ENCODE peak calls at places on chromosomes 16 and 17, in nine cellular contexts. One of them, this sample, is unnamed.
A peak's percentile ranks its signal among the peaks of the same experiment; 100 is the strongest.

GRCh38 chr17:61211233-61211632 is 188.4 kb upstream of the TBX2 start:
- DNase-seq in heart left ventricle: no peak
- DNase-seq in A549: no peak
- DNase-seq in body of pancreas: no peak
- DNase-seq in breast epithelium: no peak
- DNase-seq in adrenal gland: no peak
- DNase-seq in stomach: no peak
- DNase-seq in right lobe of liver: no peak
- DNase-seq in IMR-90: no peak
- DNase-seq in this sample: no peak

GRCh38 chr16:27994686-27995085 is 68.8 kb downstream of the GSG1L start:
- DNase-seq in breast epithelium: no peak
- DNase-seq in stomach: no peak
- DNase-seq in heart left ventricle: no peak
- DNase-seq in body of pancreas: no peak
- DNase-seq in IMR-90: no peak
- DNase-seq in A549: no peak
- DNase-seq in right lobe of liver: no peak
- DNase-seq in adrenal gland: no peak
- DNase-seq in this sample: peak; percentile 16

GRCh38 chr16:72092832-72093447 is 480 bp downstream of the TXNL4B start:
- DNase-seq in breast epithelium: no peak
- DNase-seq in IMR-90: peak; percentile 68
- DNase-seq in heart left ventricle: no peak
- DNase-seq in body of pancreas: peak; percentile 11
- DNase-seq in adrenal gland: no peak
- DNase-seq in A549: peak; percentile 62
- DNase-seq in stomach: no peak
- DNase-seq in right lobe of liver: no peak
- DNase-seq in this sample: peak; percentile 77

GRCh38 chr17:75773808-75774470 is 8.9 kb upstream of the GALK1 start:
- DNase-seq in A549: no peak
- DNase-seq in right lobe of liver: no peak
- DNase-seq in breast epithelium: peak; percentile 41
- DNase-seq in IMR-90: no peak
- DNase-seq in stomach: no peak
- DNase-seq in body of pancreas: no peak
- DNase-seq in heart left ventricle: no peak
- DNase-seq in adrenal gland: peak; percentile 37
- DNase-seq in this sample: peak; percentile 72

GRCh38 chr16:2963611-2964415 is at the start of gene KREMEN2:
- DNase-seq in IMR-90: no peak
- DNase-seq in A549: peak; percentile 85
- DNase-seq in heart left ventricle: no peak
- DNase-seq in stomach: no peak
- DNase-seq in breast epithelium: no peak
- DNase-seq in right lobe of liver: no peak
- DNase-seq in adrenal gland: no peak
- DNase-seq in body of pancreas: no peak
- DNase-seq in this sample: peak; percentile 74

GRCh38 chr17:79466562-79467350 is 144.1 kb downstream of the RBFOX3 start:
- DNase-seq in A549: no peak
- DNase-seq in adrenal gland: no peak
- DNase-seq in stomach: no peak
- DNase-seq in IMR-90: no peak
- DNase-seq in heart left ventricle: no peak
- DNase-seq in breast epithelium: no peak
- DNase-seq in body of pancreas: no peak
- DNase-seq in right lobe of liver: no peak
- DNase-seq in this sample: no peak

GRCh38 chr16:84514874-84515835 is 10.7 kb upstream of the MEAK7 start:
- DNase-seq in IMR-90: no peak
- DNase-seq in right lobe of liver: no peak
- DNase-seq in adrenal gland: no peak
- DNase-seq in stomach: peak; percentile 61
- DNase-seq in A549: no peak
- DNase-seq in heart left ventricle: no peak
- DNase-seq in body of pancreas: no peak
- DNase-seq in breast epithelium: no peak
- DNase-seq in this sample: peak; percentile 94

GRCh38 chr16:50986453-50986852 is 164.6 kb downstream of the SALL1 start:
- DNase-seq in stomach: no peak
- DNase-seq in heart left ventricle: no peak
- DNase-seq in A549: no peak
- DNase-seq in right lobe of liver: no peak
- DNase-seq in adrenal gland: no peak
- DNase-seq in breast epithelium: no peak
- DNase-seq in body of pancreas: no peak
- DNase-seq in IMR-90: no peak
- DNase-seq in this sample: no peak

DNA sequence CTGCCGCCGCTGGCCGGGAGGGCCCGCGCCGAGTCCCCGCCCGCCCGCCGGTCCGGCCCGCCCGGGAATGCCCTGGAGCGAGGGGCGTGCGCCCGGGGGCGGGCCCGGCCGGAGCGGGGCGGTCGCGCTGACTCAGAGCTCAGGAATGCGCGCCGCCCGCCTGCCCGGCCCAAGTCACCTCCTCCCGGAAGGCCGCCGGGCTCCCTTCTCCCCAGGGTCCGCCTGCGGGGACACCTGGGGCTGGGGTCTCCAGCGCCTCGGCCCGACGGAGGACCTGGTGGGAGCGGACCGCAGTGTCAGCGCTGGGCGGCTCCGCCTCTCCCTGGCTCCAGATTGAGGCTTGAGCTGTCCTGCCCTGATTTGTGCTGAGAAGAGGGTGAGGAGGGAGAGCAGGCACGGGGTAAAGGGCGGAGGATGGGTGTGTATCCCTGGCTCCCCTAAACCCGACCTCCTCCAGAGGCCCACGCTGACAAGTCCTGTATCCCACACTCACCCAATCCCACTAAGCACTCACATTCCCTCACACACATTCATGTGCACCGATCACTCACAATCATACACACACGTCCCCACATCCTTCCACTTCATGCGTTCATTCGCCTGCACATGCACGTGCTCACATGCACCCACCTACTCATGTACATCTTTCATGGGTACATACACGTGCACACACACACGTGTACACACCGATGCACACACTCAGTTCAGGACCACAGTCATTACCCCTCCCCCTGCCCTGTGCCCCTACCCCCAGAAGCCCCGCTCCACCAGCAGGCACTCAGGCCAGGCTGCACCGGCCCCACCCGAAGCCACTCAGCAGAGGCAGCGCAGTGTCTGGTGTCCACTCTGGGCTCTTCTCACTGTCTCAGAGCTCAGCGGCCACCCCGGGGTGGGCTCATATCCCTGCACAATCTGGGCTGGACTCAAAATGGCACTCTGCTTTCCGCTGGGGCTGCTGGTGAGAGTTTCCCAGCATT is at the start of gene RHBDF1:
- DNase-seq in IMR-90: peak; percentile 47
- DNase-seq in adrenal gland: peak; percentile 63
- DNase-seq in right lobe of liver: peak; percentile 68
- DNase-seq in stomach: peak; percentile 69
- DNase-seq in A549: peak; percentile 47
- DNase-seq in body of pancreas: peak; percentile 62
- DNase-seq in breast epithelium: no peak
- DNase-seq in heart left ventricle: peak; percentile 78
- DNase-seq in this sample: no peak
- TF ChIP-seq POLR2A in IMR-90: no peak
- TF ChIP-seq POLR2A in adrenal gland: no peak
- TF ChIP-seq POLR2A in right lobe of liver: peak; percentile 26
- TF ChIP-seq POLR2A in stomach: no peak
- TF ChIP-seq POLR2A in A549: peak; percentile 12
- TF ChIP-seq POLR2A in body of pancreas: no peak
- TF ChIP-seq POLR2A in breast epithelium: no peak
- TF ChIP-seq POLR2A in heart left ventricle: no peak
- TF ChIP-seq POLR2A in this sample: no peak

GRCh38 chr16:10040136-10041080 is 141.8 kb downstream of the GRIN2A start:
- DNase-seq in adrenal gland: no peak
- DNase-seq in heart left ventricle: no peak
- DNase-seq in IMR-90: no peak
- DNase-seq in A549: no peak
- DNase-seq in right lobe of liver: no peak
- DNase-seq in breast epithelium: no peak
- DNase-seq in stomach: no peak
- DNase-seq in body of pancreas: no peak
- DNase-seq in this sample: no peak

GRCh38 chr16:10037771-10038170 is 144.5 kb downstream of the GRIN2A start:
- DNase-seq in right lobe of liver: no peak
- DNase-seq in stomach: no peak
- DNase-seq in A549: no peak
- DNase-seq in body of pancreas: no peak
- DNase-seq in heart left ventricle: no peak
- DNase-seq in breast epithelium: no peak
- DNase-seq in adrenal gland: no peak
- DNase-seq in IMR-90: no peak
- DNase-seq in this sample: no peak

GRCh38 chr16:10036951-10037350 is 145.3 kb downstream of the GRIN2A start:
- DNase-seq in stomach: no peak
- DNase-seq in body of pancreas: no peak
- DNase-seq in adrenal gland: no peak
- DNase-seq in IMR-90: no peak
- DNase-seq in A549: no peak
- DNase-seq in breast epithelium: no peak
- DNase-seq in heart left ventricle: no peak
- DNase-seq in right lobe of liver: no peak
- DNase-seq in this sample: no peak

GRCh38 chr16:10045291-10045775 is 136.9 kb downstream of the GRIN2A start:
- DNase-seq in breast epithelium: no peak
- DNase-seq in body of pancreas: no peak
- DNase-seq in A549: no peak
- DNase-seq in adrenal gland: peak; percentile 38
- DNase-seq in right lobe of liver: no peak
- DNase-seq in IMR-90: no peak
- DNase-seq in heart left ventricle: no peak
- DNase-seq in stomach: no peak
- DNase-seq in this sample: no peak

GRCh38 chr16:10039220-10040096 is 142.8 kb downstream of the GRIN2A start:
- DNase-seq in stomach: no peak
- DNase-seq in IMR-90: no peak
- DNase-seq in body of pancreas: peak; percentile 6
- DNase-seq in A549: peak; percentile 38
- DNase-seq in right lobe of liver: no peak
- DNase-seq in adrenal gland: no peak
- DNase-seq in breast epithelium: no peak
- DNase-seq in heart left ventricle: peak; percentile 10
- DNase-seq in this sample: no peak
- TF ChIP-seq CTCF in stomach: no peak
- TF ChIP-seq CTCF in IMR-90: no peak
- TF ChIP-seq CTCF in body of pancreas: no peak
- TF ChIP-seq CTCF in A549: no peak
- TF ChIP-seq CTCF in right lobe of liver: no peak
- TF ChIP-seq CTCF in adrenal gland: no peak
- TF ChIP-seq CTCF in breast epithelium: no peak
- TF ChIP-seq CTCF in heart left ventricle: no peak
- TF ChIP-seq CTCF in this sample: no peak

GRCh38 chr17:18270851-18271170 is 10.3 kb downstream of the MIEF2 start:
- DNase-seq in IMR-90: no peak
- DNase-seq in A549: no peak
- DNase-seq in adrenal gland: no peak
- DNase-seq in breast epithelium: no peak
- DNase-seq in stomach: no peak
- DNase-seq in body of pancreas: no peak
- DNase-seq in heart left ventricle: no peak
- DNase-seq in right lobe of liver: no peak
- DNase-seq in this sample: no peak

GRCh38 chr17:18270046-18270850 is 9.8 kb downstream of the MIEF2 start:
- DNase-seq in body of pancreas: no peak
- DNase-seq in A549: no peak
- DNase-seq in stomach: no peak
- DNase-seq in IMR-90: no peak
- DNase-seq in right lobe of liver: no peak
- DNase-seq in breast epithelium: no peak
- DNase-seq in heart left ventricle: no peak
- DNase-seq in adrenal gland: no peak
- DNase-seq in this sample: no peak

GRCh38 chr17:18263885-18264682 is 3.6 kb downstream of the MIEF2 start:
- DNase-seq in right lobe of liver: no peak
- DNase-seq in A549: no peak
- DNase-seq in heart left ventricle: no peak
- DNase-seq in adrenal gland: no peak
- DNase-seq in IMR-90: no peak
- DNase-seq in stomach: no peak
- DNase-seq in body of pancreas: no peak
- DNase-seq in breast epithelium: no peak
- DNase-seq in this sample: no peak

GRCh38 chr17:18267927-18268711 is 7.7 kb downstream of the MIEF2 start:
- DNase-seq in stomach: no peak
- DNase-seq in body of pancreas: no peak
- DNase-seq in adrenal gland: no peak
- DNase-seq in heart left ventricle: no peak
- DNase-seq in right lobe of liver: no peak
- DNase-seq in A549: no peak
- DNase-seq in IMR-90: peak; percentile 73
- DNase-seq in breast epithelium: no peak
- DNase-seq in this sample: no peak

DNA sequence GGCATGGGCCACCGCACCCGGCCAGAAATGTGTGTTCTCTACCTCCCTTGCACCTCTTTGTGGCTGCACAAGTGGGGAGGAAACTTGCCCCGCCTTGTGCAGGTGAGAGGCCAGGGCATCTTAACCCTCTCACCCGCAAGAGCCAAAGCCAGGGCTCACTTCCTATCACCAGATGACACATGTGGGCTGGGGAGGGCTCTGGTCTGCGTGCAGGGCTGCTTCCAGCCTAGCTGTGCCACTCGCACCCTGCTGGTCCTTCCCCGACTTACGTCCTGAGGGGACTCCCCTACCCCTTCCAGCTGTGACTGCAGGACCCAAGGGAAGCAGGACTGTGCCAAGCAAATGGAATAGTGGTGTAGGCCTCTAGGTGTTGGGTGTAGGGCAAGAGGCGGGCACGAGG is 6.9 kb downstream of the MIEF2 start:
- DNase-seq in stomach: no peak
- DNase-seq in heart left ventricle: no peak
- DNase-seq in breast epithelium: no peak
- DNase-seq in IMR-90: no peak
- DNase-seq in right lobe of liver: no peak
- DNase-seq in adrenal gland: no peak
- DNase-seq in body of pancreas: no peak
- DNase-seq in A549: no peak
- DNase-seq in this sample: no peak
- H3K27ac ChIP-seq in stomach: no peak overlapping the region
- H3K27ac ChIP-seq in heart left ventricle: no peak overlapping the region
- H3K27ac ChIP-seq in breast epithelium: no peak overlapping the region
- H3K27ac ChIP-seq in IMR-90: no peak overlapping the region
- H3K27ac ChIP-seq in right lobe of liver: no peak overlapping the region
- H3K27ac ChIP-seq in adrenal gland: no peak overlapping the region
- H3K27ac ChIP-seq in body of pancreas: no peak overlapping the region
- H3K27ac ChIP-seq in A549: no peak overlapping the region
- H3K27ac ChIP-seq in this sample: no peak overlapping the region

GRCh38 chr17:38705523-38705802 is 390 bp downstream of the MLLT6 start:
- DNase-seq in right lobe of liver: peak; percentile 50
- DNase-seq in IMR-90: no peak
- DNase-seq in breast epithelium: no peak
- DNase-seq in stomach: no peak
- DNase-seq in heart left ventricle: no peak
- DNase-seq in adrenal gland: no peak
- DNase-seq in A549: no peak
- DNase-seq in body of pancreas: no peak
- DNase-seq in this sample: no peak

GRCh38 chr17:38702900-38703741 is 2.0 kb upstream of the MLLT6 start:
- DNase-seq in A549: no peak
- DNase-seq in stomach: peak; percentile 39
- DNase-seq in adrenal gland: peak; percentile 56
- DNase-seq in heart left ventricle: no peak
- DNase-seq in IMR-90: no peak
- DNase-seq in breast epithelium: no peak
- DNase-seq in right lobe of liver: peak; percentile 58
- DNase-seq in body of pancreas: peak; percentile 30
- DNase-seq in this sample: peak; percentile 91

GRCh38 chr17:38704645-38705522 is at the start of gene MLLT6:
- DNase-seq in adrenal gland: peak; percentile 82
- DNase-seq in A549: peak; percentile 85
- DNase-seq in IMR-90: peak; percentile 71
- DNase-seq in heart left ventricle: peak; percentile 88
- DNase-seq in breast epithelium: peak; percentile 78
- DNase-seq in body of pancreas: peak; percentile 86
- DNase-seq in right lobe of liver: peak; percentile 79
- DNase-seq in stomach: peak; percentile 82
- DNase-seq in this sample: peak; percentile 95

GRCh38 chr17:38702166-38702899 is 2.7 kb upstream of the MLLT6 start:
- DNase-seq in A549: peak; percentile 90
- DNase-seq in body of pancreas: peak; percentile 90
- DNase-seq in adrenal gland: peak; percentile 88
- DNase-seq in right lobe of liver: peak; percentile 92
- DNase-seq in breast epithelium: peak; percentile 92
- DNase-seq in heart left ventricle: peak; percentile 91
- DNase-seq in IMR-90: peak; percentile 81
- DNase-seq in stomach: peak; percentile 89
- DNase-seq in this sample: peak; percentile 96

GRCh38 chr17:38703742-38704644 is 1.1 kb upstream of the MLLT6 start:
- DNase-seq in adrenal gland: peak; percentile 86
- DNase-seq in breast epithelium: peak; percentile 91
- DNase-seq in A549: no peak
- DNase-seq in heart left ventricle: peak; percentile 75
- DNase-seq in stomach: peak; percentile 95
- DNase-seq in IMR-90: no peak
- DNase-seq in body of pancreas: peak; percentile 96
- DNase-seq in right lobe of liver: peak; percentile 92
- DNase-seq in this sample: peak; percentile 95
- TF ChIP-seq POLR2A in adrenal gland: no peak
- TF ChIP-seq POLR2A in breast epithelium: no peak
- TF ChIP-seq POLR2A in A549: no peak
- TF ChIP-seq POLR2A in heart left ventricle: peak; percentile 54
- TF ChIP-seq POLR2A in stomach: no peak
- TF ChIP-seq POLR2A in IMR-90: no peak
- TF ChIP-seq POLR2A in body of pancreas: peak; percentile 62
- TF ChIP-seq POLR2A in right lobe of liver: peak; percentile 49
- TF ChIP-seq POLR2A in this sample: no peak